ENCODE peak calls at places on chromosomes 12 and 14, in seven cellular contexts. S, H, W, A, Z, E and B are unnamed samples. For H3K4me1, the result is how much of the 10 kb centered on the place peaks cover.

GRCh38 chr12:108825205-108825950 is 32.0 kb downstream of the SSH1 start:
- DNase-seq in H (no peak), S (no peak), A (no peak), E (no peak), W (no peak), Z (no peak), B (no peak)

GRCh38 chr12:32918890-32919791 is 22.6 kb upstream of the PKP2 start:
- DNase-seq in Z (no peak), W (no peak), A (no peak), E (peak), H (no peak), S (peak), B (no peak)

GRCh38 chr14:74793506-74794155 is 30.5 kb downstream of the YLPM1 start:
- DNase-seq in A (no peak), W (no peak), E (peak), H (no peak), S (peak), Z (no peak), B (no peak)

GRCh38 chr12:132084681-132085635 is 59.2 kb downstream of the DDX51 start:
- DNase-seq in W (peak), A (peak), Z (peak), S (peak), H (peak), E (peak), B (peak)

GRCh38 chr14:102584871-102585869 is 7.3 kb upstream of the RCOR1 start:
- DNase-seq in E (peak), H (peak), W (no peak), A (no peak), S (peak), Z (peak), B (no peak)

GRCh38 chr14:105415481-105416428 is 3.9 kb upstream of the MTA1 start:
- DNase-seq in E (no peak), W (no peak), Z (no peak), H (no peak), S (no peak), A (peak), B (no peak)

GRCh38 chr12:47236109-47236714 is 156.5 kb upstream of the AMIGO2 start:
- DNase-seq in H (no peak), Z (no peak), S (peak), W (no peak), A (no peak), E (no peak), B (no peak)

GRCh38 chr12:52813885-52814709 is at the start of gene KRT4:
- DNase-seq in H (no peak), E (no peak), A (no peak), W (no peak), S (peak), Z (no peak), B (no peak)

GRCh38 chr14:101034986-101035385 is 131.5 kb upstream of the RTL1 start:
- DNase-seq in S (no peak), H (no peak), W (peak), E (no peak), A (no peak), Z (no peak), B (peak)

GRCh38 chr12:92735131-92735721 is 32.4 kb downstream of the PLEKHG7 start:
- DNase-seq in A (no peak), E (no peak), Z (no peak), S (peak), H (no peak), W (no peak), B (no peak)

GRCh38 chr14:30450620-30451019 is 108.3 kb upstream of the G2E3 start:
- DNase-seq in W (no peak), S (no peak), Z (no peak), H (no peak), E (no peak), A (no peak), B (no peak)

GRCh38 chr12:109309441-109310246 is 560 bp upstream of the FOXN4 start:
- DNase-seq in E (peak), Z (no peak), S (no peak), W (no peak), H (no peak), A (peak), B (no peak)

GRCh38 chr12:117994551-117995438 is 21.7 kb upstream of the RFC5 start:
- DNase-seq in S (no peak), E (no peak), H (no peak), Z (no peak), A (no peak), W (no peak), B (no peak)

GRCh38 chr12:130026608-130027176 is 122.9 kb upstream of the TMEM132D start:
- DNase-seq in H (peak), A (no peak), S (peak), Z (peak), E (peak), W (no peak), B (no peak)

DNA sequence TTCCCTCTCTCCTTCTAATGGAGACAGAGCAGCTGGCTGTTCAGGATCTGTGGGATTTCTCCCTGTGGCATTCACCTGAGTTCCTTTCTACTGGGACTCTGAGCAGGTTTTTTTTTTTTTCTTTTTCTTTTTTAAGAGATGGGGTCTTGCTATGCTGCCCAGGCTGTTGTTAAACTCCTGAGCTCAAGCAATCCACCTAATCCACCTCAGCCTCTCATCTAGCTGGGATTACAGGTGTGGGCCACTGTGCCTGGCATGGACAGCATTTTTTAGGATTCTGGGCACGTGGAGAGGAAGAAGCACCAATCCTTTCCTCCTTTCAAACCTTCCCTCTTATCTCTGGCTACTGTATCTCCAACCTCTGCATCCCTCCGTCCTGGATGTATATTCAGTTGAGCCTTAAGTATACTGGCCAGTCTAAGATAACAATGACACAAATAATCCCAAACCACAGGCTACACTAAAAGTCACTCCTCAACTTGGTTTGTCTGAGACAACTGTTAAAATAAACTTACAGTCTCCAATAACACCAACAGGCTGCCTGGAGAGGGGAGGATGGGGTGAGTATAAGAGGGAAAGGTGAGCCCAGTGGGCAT is 16.4 kb upstream of the CELA1 start:
- DNase-seq in E (peak), S (no peak), H (no peak), Z (no peak), W (no peak), A (no peak), B (no peak)
- H3K4me1 ChIP-seq in E (under half), S (under half), H (under half), Z (under half), W (under half), A (under half), B (under half)

GRCh38 chr14:96031691-96032090 is 7.5 kb upstream of the C14orf132 start:
- DNase-seq in H (no peak), Z (no peak), E (no peak), W (no peak), A (no peak), S (no peak), B (no peak)

GRCh38 chr14:96029089-96029650 is 10.0 kb upstream of the C14orf132 start:
- DNase-seq in W (no peak), Z (no peak), E (no peak), S (no peak), H (no peak), A (no peak), B (no peak)

GRCh38 chr14:96027356-96028335 is 11.5 kb upstream of the C14orf132 start:
- DNase-seq in W (no peak), E (no peak), A (no peak), Z (no peak), H (no peak), S (no peak), B (no peak)

DNA sequence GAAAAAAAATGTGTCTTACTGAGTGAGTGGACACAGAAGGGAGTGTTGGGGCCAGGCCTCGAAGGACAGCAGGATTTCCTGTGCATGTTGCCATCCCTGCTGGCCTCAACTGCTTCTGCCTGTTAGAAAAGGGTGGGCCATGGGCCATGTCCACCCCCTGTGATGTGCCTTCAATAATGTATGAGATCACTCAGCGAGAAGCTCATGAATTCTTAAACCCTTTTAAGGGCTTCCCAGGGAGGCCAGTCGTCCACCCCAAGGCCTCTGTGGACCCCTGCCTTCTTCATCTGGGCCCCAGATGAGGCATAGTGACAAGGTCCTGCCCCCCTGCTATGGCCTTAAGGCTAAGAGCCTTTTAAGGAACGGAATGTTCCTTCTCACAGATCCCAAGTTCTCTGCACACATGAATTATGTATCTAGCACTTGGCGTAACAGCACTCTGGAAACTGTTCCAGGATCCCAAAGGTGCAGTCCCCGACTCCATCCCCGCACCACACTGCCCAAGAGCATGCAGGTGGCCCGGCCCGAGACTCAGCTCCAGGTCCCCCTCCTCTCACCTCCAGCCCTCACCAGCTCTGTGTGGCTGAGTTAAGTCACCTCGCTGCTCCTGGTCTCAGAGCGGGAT is 8.9 kb upstream of the C14orf132 start:
- DNase-seq in H (no peak), W (no peak), A (peak), Z (no peak), E (no peak), S (no peak), B (no peak)
- TF ChIP-seq EP300 in H (peak), W (peak), A (peak), Z (no peak), E (no peak), S (no peak), B (no peak)

GRCh38 chr12:9731393-9731792 is 1.5 kb downstream of the CLECL1 start:
- DNase-seq in E (no peak), H (no peak), W (no peak), Z (no peak), S (no peak), A (no peak), B (no peak)
- H3K4me3 ChIP-seq in E (no peak), H (no peak), W (no peak), Z (no peak), S (no peak), A (no peak), B (peak)

GRCh38 chr12:101745481-101745880 is 6.2 kb upstream of the SYCP3 start:
- DNase-seq in A (no peak), S (no peak), E (no peak), Z (no peak), W (no peak), H (no peak), B (no peak)

GRCh38 chr12:101748907-101749306 is 9.6 kb upstream of the SYCP3 start:
- DNase-seq in H (no peak), S (no peak), Z (no peak), A (no peak), W (no peak), E (no peak), B (no peak)

GRCh38 chr12:101747695-101748094 is 8.4 kb upstream of the SYCP3 start:
- DNase-seq in A (no peak), S (no peak), W (no peak), Z (no peak), E (no peak), H (no peak), B (no peak)

GRCh38 chr12:101743724-101744472 is 4.6 kb upstream of the SYCP3 start:
- DNase-seq in S (no peak), Z (peak), H (no peak), W (no peak), A (no peak), E (no peak), B (no peak)

DNA sequence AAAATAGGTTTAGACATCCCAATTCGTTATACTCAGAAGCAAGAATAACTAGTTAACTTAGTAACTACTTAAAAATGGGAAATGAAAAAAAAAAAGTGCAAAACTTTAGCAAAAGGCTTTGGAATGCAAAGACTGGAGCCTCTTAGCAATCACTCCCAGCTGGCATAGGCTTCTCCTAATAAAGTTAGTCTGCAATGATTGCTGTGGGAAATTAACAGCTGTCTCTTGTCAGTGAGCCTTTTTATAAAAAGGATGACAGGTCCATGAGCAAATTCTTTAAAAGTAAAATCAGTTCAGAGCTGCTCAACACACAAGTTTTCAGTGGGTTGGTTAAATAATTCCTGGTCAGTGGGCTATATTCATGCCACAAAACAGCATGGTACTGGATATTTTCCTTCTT is 7.4 kb upstream of the SYCP3 start:
- DNase-seq in W (no peak), A (no peak), Z (no peak), S (no peak), H (no peak), E (no peak), B (no peak)
- H3K4me1 ChIP-seq in W (under half), A (under half), Z (under half), S (under half), H (under half), E (under half), B (under half)

GRCh38 chr14:73718742-73719251 is 4.6 kb upstream of the PNMA1 start:
- DNase-seq in A (peak), Z (no peak), S (no peak), W (peak), H (no peak), E (no peak), B (no peak)
- TF ChIP-seq EP300 in A (no peak), Z (no peak), S (no peak), W (no peak), H (no peak), E (no peak), B (no peak)